ENCODE peak calls at places on chromosomes 6 and 20, in seven cellular contexts. S is NCI-H2081; M is LHCN-M2; V is T-helper 2 cell; P is Peyer's patch; F is left colon; N is stimulated activated CD4-positive, alpha-beta T cell treated with anti-CD3 and anti-CD28 coated beads, Interleukin-15, amount 100 ng/mL, for 48 hours. H is an unnamed sample.

GRCh38 chr6:129749749-129750120 is 39.8 kb upstream of the ARHGAP18 start:
- DNase-seq in P (no peak), S (no peak), M (peak), V (peak), N (no peak), F (no peak), H (peak)

GRCh38 chr6:112466378-112467151 is 119.4 kb downstream of the RFPL4B start:
- DNase-seq in F (no peak), S (no peak), M (peak), V (no peak), P (no peak), N (no peak), H (peak)

GRCh38 chr6:165799736-165800135 is 136.7 kb upstream of the PDE10A start:
- DNase-seq in N (no peak), V (no peak), P (no peak), S (no peak), M (peak), F (no peak), H (no peak)

GRCh38 chr6:70599187-70599586 is 32.5 kb downstream of the SDHAF4 start:
- DNase-seq in M (no peak), V (peak), S (no peak), F (no peak), P (no peak), N (no peak), H (no peak)

GRCh38 chr6:33427585-33428218 is 7.8 kb downstream of the SYNGAP1 start:
- DNase-seq in P (peak), M (no peak), N (no peak), V (peak), F (peak), S (no peak), H (no peak)

GRCh38 chr20:62749851-62750445 is 41.3 kb downstream of the NTSR1 start:
- DNase-seq in M (no peak), N (no peak), V (no peak), F (no peak), S (no peak), P (no peak), H (no peak)

GRCh38 chr6:105188251-105188650 is 8.4 kb upstream of the POPDC3 start:
- DNase-seq in M (no peak), F (no peak), P (no peak), S (no peak), N (no peak), V (no peak), H (no peak)

GRCh38 chr20:57663681-57664451 is 43.6 kb upstream of the ZBP1 start:
- DNase-seq in M (no peak), S (no peak), N (no peak), P (peak), F (peak), V (no peak), H (no peak)

GRCh38 chr20:46324960-46325703 is 16.8 kb upstream of the CDH22 start:
- DNase-seq in V (no peak), F (peak), P (no peak), S (no peak), N (no peak), M (peak), H (peak)

GRCh38 chr6:169527306-169527705 is 174.5 kb downstream of the WDR27 start:
- DNase-seq in F (no peak), V (no peak), N (no peak), P (no peak), S (no peak), M (peak), H (peak)

GRCh38 chr20:62822239-62822787 is 5.5 kb downstream of the COL9A3 start:
- DNase-seq in F (no peak), N (no peak), S (no peak), V (no peak), P (no peak), M (no peak), H (no peak)

GRCh38 chr6:38843798-38844197 is 128.7 kb downstream of the DNAH8 start:
- DNase-seq in N (no peak), S (no peak), V (no peak), P (no peak), F (no peak), M (no peak), H (no peak)